ENCODE peak calls at places on chromosomes 13 and 19, in four cellular contexts. S is IMR-90, F is H9, O is mesendoderm. K is an unnamed sample.

GRCh38 chr13:91167706-91168459 is 179.6 kb upstream of the MIR17HG start:
- DNase-seq in F (no peak), S (no peak), O (no peak), K (no peak)

GRCh38 chr19:30228726-30229523 is 143.3 kb upstream of the ZNF536 start:
- DNase-seq in S (peak; percentile 6), O (peak; percentile 47), F (no peak), K (peak; percentile 58)

GRCh38 chr19:9043524-9043923 is 33.3 kb upstream of the MUC16 start:
- DNase-seq in F (no peak), O (peak; percentile 38), S (no peak), K (no peak)

GRCh38 chr13:97028441-97029299 is 34.4 kb upstream of the OXGR1 start:
- DNase-seq in S (peak; percentile 40), F (peak; percentile 37), O (peak; percentile 62), K (peak; percentile 79)

GRCh38 chr13:73520566-73521290 is 461.9 kb downstream of the KLF5 start:
- DNase-seq in S (no peak), F (no peak), O (no peak), K (no peak)

GRCh38 chr13:84132491-84132890 is 250.2 kb upstream of the SLITRK1 start:
- DNase-seq in S (no peak), F (no peak), O (peak; percentile 10), K (no peak)

GRCh38 chr13:21175656-21176194 is 627 bp downstream of the SKA3 start:
- DNase-seq in F (no peak), O (peak; percentile 16), S (peak; percentile 28), K (no peak)

GRCh38 chr19:14437578-14438140 is 4.6 kb downstream of the PKN1 start:
- DNase-seq in F (no peak), S (no peak), O (peak; percentile 34), K (no peak)

GRCh38 chr19:34319785-34320184 is 45.2 kb upstream of the GPI start:
- DNase-seq in F (no peak), O (no peak), S (peak; percentile 80), K (no peak)

GRCh38 chr19:29855771-29856510 is 44.1 kb downstream of the CCNE1 start:
- DNase-seq in S (no peak), O (no peak), F (no peak), K (no peak)

GRCh38 chr13:50829896-50830295 is 13.6 kb downstream of the DLEU7 start:
- DNase-seq in F (no peak), O (no peak), S (no peak), K (no peak)

GRCh38 chr13:42728507-42729180 is 52.7 kb upstream of the FAM216B start:
- DNase-seq in F (no peak), O (no peak), S (no peak), K (no peak)

GRCh38 chr19:41457241-41457640 is 14.3 kb downstream of the ERICH4 start:
- DNase-seq in S (no peak), O (no peak), F (no peak), K (no peak)

GRCh38 chr19:40716031-40716654 is 543 bp downstream of the COQ8B start:
- DNase-seq in F (peak; percentile 35), S (peak; percentile 95), O (no peak), K (no peak)

GRCh38 chr13:99577934-99578917 is 77.0 kb downstream of the TM9SF2 start:
- DNase-seq in F (no peak), O (peak; percentile 29), S (no peak), K (no peak)

GRCh38 chr19:9881720-9882119 is 46.6 kb downstream of the PIN1 start:
- DNase-seq in F (no peak), O (no peak), S (no peak), K (no peak)

GRCh38 chr19:54391589-54392061 is 23.6 kb upstream of the TTYH1 start:
- DNase-seq in O (peak; percentile 76), S (no peak), F (peak; percentile 52), K (peak; percentile 50)

GRCh38 chr13:93480553-93481106 is 254.0 kb downstream of the GPC6 start:
- DNase-seq in O (no peak), F (no peak), S (no peak), K (no peak)

GRCh38 chr19:28843771-28844492 is 369.0 kb downstream of the UQCRFS1 start:
- DNase-seq in O (no peak), F (no peak), S (no peak), K (no peak)

GRCh38 chr13:32211788-32212187 is 103.4 kb downstream of the ZAR1L start:
- DNase-seq in S (peak; percentile 95), O (peak; percentile 12), F (no peak), K (no peak)

GRCh38 chr19:1093811-1094553 is 1.2 kb downstream of the POLR2E start:
- DNase-seq in O (no peak), S (no peak), F (no peak), K (no peak)

GRCh38 chr13:113448545-113448884 is 4.8 kb downstream of the ADPRHL1 start:
- DNase-seq in O (peak; percentile 40), F (peak; percentile 31), S (no peak), K (no peak)

GRCh38 chr19:6576869-6577281 is 14.1 kb downstream of the CD70 start:
- DNase-seq in F (no peak), S (no peak), O (no peak), K (no peak)

GRCh38 chr19:3809881-3810707 is 23.9 kb upstream of the MATK start:
- DNase-seq in F (no peak), O (no peak), S (no peak), K (no peak)

GRCh38 chr19:42089191-42089750 is 13.3 kb downstream of the ZNF574 start:
- DNase-seq in S (no peak), F (no peak), O (no peak), K (no peak)

GRCh38 chr13:80312967-80313366 is 28.0 kb downstream of the SPRY2 start:
- DNase-seq in F (no peak), O (no peak), S (peak; percentile 27), K (no peak)

GRCh38 chr13:41678320-41678719 is 221.0 kb downstream of the RGCC start:
- DNase-seq in O (no peak), F (no peak), S (peak; percentile 67), K (no peak)

GRCh38 chr13:109862627-109863026 is 76.2 kb upstream of the IRS2 start:
- DNase-seq in S (peak; percentile 80), F (no peak), O (no peak), K (no peak)

GRCh38 chr19:21321134-21321533 is 8.1 kb downstream of the ZNF708 start:
- DNase-seq in S (no peak), F (no peak), O (no peak), K (no peak)

GRCh38 chr19:8017808-8018207 is 12.4 kb upstream of the ELAVL1 start:
- DNase-seq in O (no peak), F (no peak), S (no peak), K (no peak)

GRCh38 chr19:31350693-31351211 is 1.5 kb upstream of the TSHZ3 start:
- DNase-seq in F (peak; percentile 43), O (peak; percentile 54), S (peak; percentile 56), K (peak; percentile 79)
- H3K56ac ChIP-seq in F (no peak overlapping the region), O (peak overlapping the region; percentile 83), S (peak overlapping the region; percentile 90), K (no peak overlapping the region)

DNA sequence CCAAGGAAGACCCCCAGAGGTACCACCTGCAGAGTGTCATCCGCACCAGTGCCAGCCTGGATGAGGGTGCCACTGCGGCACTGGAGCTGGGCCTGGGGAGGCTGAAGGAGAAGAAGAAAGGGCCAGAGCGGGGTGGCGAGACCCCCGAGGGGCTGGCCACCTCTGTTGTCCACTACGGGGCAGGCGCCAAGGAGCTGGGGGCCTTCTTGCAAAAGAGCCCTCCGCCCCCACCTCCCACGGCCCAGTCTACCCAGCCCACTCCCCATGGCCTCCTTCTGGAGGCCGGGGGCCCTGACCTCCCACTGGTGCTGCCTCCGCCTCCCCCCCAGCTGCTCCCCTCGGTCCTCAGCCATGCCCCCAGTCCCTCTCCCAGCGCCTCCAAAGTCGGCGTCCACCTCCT is 5.4 kb downstream of the PRR12 start:
- DNase-seq in F (no peak), S (no peak), O (no peak), K (no peak)
- H3K56ac ChIP-seq in F (no peak overlapping the region), S (no peak overlapping the region), O (no peak overlapping the region), K (no peak overlapping the region)

GRCh38 chr13:52785721-52786120 is 46.1 kb upstream of the CNMD start:
- DNase-seq in O (no peak), S (no peak), F (no peak), K (no peak)
- H3K56ac ChIP-seq in O (no peak overlapping the region), S (no peak overlapping the region), F (no peak overlapping the region), K (no peak overlapping the region)

GRCh38 chr13:60619461-60619860 is 222.4 kb downstream of the TDRD3 start:
- DNase-seq in O (no peak), S (no peak), F (no peak), K (no peak)
- H3K56ac ChIP-seq in O (no peak overlapping the region), S (no peak overlapping the region), F (no peak overlapping the region), K (no peak overlapping the region)

DNA sequence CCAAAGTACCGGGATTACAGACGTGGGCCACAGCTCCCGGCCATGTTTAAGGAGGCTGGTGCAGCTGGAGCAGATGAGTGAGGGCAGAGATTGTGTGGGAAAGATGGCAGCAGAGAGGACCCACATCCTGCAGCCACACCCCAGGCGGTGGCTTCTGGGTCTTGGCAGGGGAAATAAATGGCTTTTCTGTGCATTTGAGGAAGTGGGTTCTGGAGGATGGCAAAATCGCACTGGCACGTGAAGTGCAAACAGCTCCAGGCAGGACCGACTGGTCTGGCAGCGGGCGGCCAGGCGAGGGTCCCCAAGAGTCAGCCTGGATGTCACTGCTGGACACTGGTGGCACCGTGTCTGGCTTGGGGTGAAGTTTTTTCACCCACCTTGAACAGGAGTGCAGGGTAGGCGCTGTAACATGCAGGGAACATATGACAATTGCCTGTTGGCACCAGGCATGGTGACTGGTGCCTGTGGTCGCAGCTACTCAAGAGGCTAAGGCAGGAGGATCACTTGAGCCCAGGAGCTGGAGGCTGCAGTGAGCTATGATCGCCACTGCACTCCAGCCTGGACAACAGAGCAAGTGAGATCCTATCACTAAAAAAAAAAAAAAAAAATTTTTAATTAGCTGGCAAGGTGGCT is 8.4 kb downstream of the B3GNT3 start:
- DNase-seq in O (no peak), S (no peak), F (no peak), K (no peak)
- H3K56ac ChIP-seq in O (no peak overlapping the region), S (no peak overlapping the region), F (no peak overlapping the region), K (no peak overlapping the region)

GRCh38 chr13:36875431-36875830 is 44.6 kb downstream of the SMAD9 start:
- DNase-seq in F (no peak), O (no peak), S (peak; percentile 19), K (no peak)
- H3K56ac ChIP-seq in F (no peak overlapping the region), O (no peak overlapping the region), S (no peak overlapping the region), K (no peak overlapping the region)

GRCh38 chr13:29099781-29100406 is 279.8 kb downstream of the MTUS2 start:
- DNase-seq in F (no peak), O (no peak), S (no peak), K (no peak)
- H3K56ac ChIP-seq in F (no peak overlapping the region), O (no peak overlapping the region), S (no peak overlapping the region), K (no peak overlapping the region)

DNA sequence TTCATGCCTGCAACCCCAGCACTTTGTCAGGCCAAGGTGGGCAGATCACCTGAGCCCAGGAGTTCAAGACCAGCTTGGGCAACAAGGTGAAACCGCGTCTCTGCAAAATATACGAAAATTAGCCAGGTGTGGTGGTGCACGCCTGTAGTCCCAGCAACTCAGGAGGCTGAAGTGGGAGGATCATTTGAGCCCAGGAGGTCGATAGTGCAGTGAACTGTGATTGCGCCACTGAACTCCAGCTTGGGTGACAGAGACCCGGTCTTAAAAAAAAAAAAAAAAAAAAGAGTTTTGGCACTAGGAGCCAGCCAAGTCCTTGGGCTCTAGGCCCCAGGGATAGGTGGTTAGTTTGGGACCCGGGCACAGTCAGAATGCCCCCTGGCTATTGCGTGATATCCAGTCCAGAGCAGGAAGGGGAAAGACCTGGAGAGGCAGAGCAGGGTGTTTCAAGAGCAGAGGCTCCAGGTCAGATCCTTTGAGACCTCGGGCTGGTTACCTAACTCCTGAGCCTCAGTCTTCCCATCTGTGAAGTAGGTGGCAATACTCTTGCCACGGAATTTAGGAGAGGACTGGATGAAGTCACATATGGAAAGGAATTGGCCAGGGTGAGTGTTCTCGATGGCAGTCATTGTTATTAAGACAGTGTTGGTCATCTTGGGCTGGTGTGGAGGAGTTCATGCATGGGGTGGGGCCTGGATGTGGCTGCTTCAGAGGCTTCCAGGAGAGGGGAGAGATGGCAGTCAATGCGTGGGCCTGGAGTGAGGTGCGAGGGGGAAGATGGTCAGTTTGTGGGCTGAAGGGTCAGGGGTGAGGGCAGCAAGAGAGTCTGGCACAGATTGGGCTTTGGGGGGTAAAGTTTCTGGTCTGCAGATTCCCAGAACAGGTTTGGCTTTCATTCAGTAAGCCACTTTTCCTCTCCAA is 2.8 kb downstream of the PPP1R37 start:
- DNase-seq in S (no peak), F (no peak), O (no peak), K (no peak)
- H3K56ac ChIP-seq in S (no peak overlapping the region), F (no peak overlapping the region), O (no peak overlapping the region), K (no peak overlapping the region)

K was measured in H1.